ENCODE peak calls at places on chromosomes 16 and 17, in six cellular contexts. S, X, W, V, I and O are unnamed samples.

GRCh38 chr17:63930951-63931575 is 1.1 kb downstream of the CD79B start:
- DNase-seq in I (peak), S (peak), W (peak), X (no peak), V (no peak), O (no peak)

GRCh38 chr17:75571197-75571884 is 16.3 kb upstream of the MYO15B start:
- DNase-seq in V (no peak), I (peak), S (no peak), X (no peak), W (no peak), O (no peak)

GRCh38 chr17:42809250-42809649 is 10.6 kb downstream of the CNTD1 start:
- DNase-seq in S (peak), X (no peak), W (peak), V (no peak), I (no peak), O (peak)

GRCh38 chr17:6072157-6072556 is 2.0 kb downstream of the WSCD1 start:
- DNase-seq in V (no peak), X (no peak), I (no peak), W (no peak), S (no peak), O (no peak)

GRCh38 chr16:61813339-61813738 is 222.9 kb downstream of the CDH8 start:
- DNase-seq in W (no peak), S (no peak), X (no peak), V (no peak), I (no peak), O (no peak)

GRCh38 chr17:83142619-83143018 is 63.2 kb downstream of the METRNL start:
- DNase-seq in V (no peak), I (no peak), S (no peak), W (no peak), X (no peak), O (no peak)

GRCh38 chr16:69486724-69487123 is 62.3 kb downstream of the CYB5B start:
- DNase-seq in S (no peak), X (no peak), W (no peak), V (no peak), I (no peak), O (no peak)

GRCh38 chr16:49474741-49475140 is 101.1 kb downstream of the C16orf78 start:
- DNase-seq in S (no peak), W (no peak), X (no peak), V (no peak), I (peak), O (no peak)

GRCh38 chr17:80946449-80946848 is 45.2 kb upstream of the CHMP6 start:
- DNase-seq in V (no peak), W (no peak), I (peak), X (no peak), S (no peak), O (no peak)

GRCh38 chr16:5022521-5022920 is 11.2 kb downstream of the NAGPA start:
- DNase-seq in I (no peak), W (no peak), V (no peak), S (no peak), X (no peak), O (no peak)

GRCh38 chr16:5502467-5502869 is 404.9 kb upstream of the EEF2KMT start:
- DNase-seq in X (no peak), S (peak), W (no peak), V (no peak), I (no peak), O (no peak)

GRCh38 chr17:59483860-59484259 is 81.5 kb upstream of the DHX40 start:
- DNase-seq in X (no peak), S (no peak), I (no peak), W (no peak), V (no peak), O (no peak)